ENCODE peak calls at places on chromosome 16, in seven cellular contexts. B, Z, Y, S, A, D and F are unnamed samples.

GRCh38 chr16:67987460-67988160 is 7.3 kb upstream of the DPEP3 start:
- DNase-seq in B (no peak), Z (no peak), Y (no peak), S (no peak), A (no peak), D (no peak), F (no peak)

GRCh38 chr16:16084874-16085273 is 135.5 kb downstream of the ABCC1 start:
- DNase-seq in B (no peak), Z (no peak), Y (no peak), S (no peak), A (no peak), D (no peak), F (no peak)

GRCh38 chr16:80254970-80255369 is 285.8 kb upstream of the DYNLRB2 start:
- DNase-seq in B (no peak), Z (no peak), Y (no peak), S (no peak), A (no peak), D (no peak), F (no peak)

GRCh38 chr16:21260870-21261791 is 17.0 kb downstream of the CRYM start:
- DNase-seq in B (no peak), Z (peak; percentile 77), Y (peak; percentile 65), S (no peak), A (peak; percentile 71), D (no peak), F (no peak)

GRCh38 chr16:85430523-85431381 is 182.4 kb upstream of the GSE1 start:
- DNase-seq in B (no peak), Z (peak; percentile 47), Y (no peak), S (no peak), A (peak; percentile 61), D (no peak), F (no peak)

GRCh38 chr16:74297296-74297665 is 667 bp downstream of the PSMD7 start:
- DNase-seq in B (no peak), Z (no peak), Y (no peak), S (peak; percentile 65), A (no peak), D (peak; percentile 85), F (no peak)

GRCh38 chr16:86797700-86798099 is 219.4 kb downstream of the FOXL1 start:
- DNase-seq in B (no peak), Z (no peak), Y (no peak), S (no peak), A (no peak), D (no peak), F (no peak)

GRCh38 chr16:30842971-30843370 is 50.9 kb downstream of the BCL7C start:
- DNase-seq in B (no peak), Z (no peak), Y (no peak), S (no peak), A (no peak), D (no peak), F (no peak)

GRCh38 chr16:71428883-71429282 is 13.0 kb downstream of the TLE7 start:
- DNase-seq in B (no peak), Z (no peak), Y (no peak), S (no peak), A (no peak), D (no peak), F (no peak)

GRCh38 chr16:11597737-11598136 is 11.0 kb upstream of the LITAF start:
- DNase-seq in B (no peak), Z (no peak), Y (no peak), S (no peak), A (no peak), D (no peak), F (no peak)

GRCh38 chr16:58684001-58684353 is 593 bp downstream of the SLC38A7 start:
- DNase-seq in B (no peak), Z (no peak), Y (peak; percentile 14), S (no peak), A (no peak), D (no peak), F (no peak)

GRCh38 chr16:78300469-78300868 is 201.0 kb downstream of the WWOX start:
- DNase-seq in B (no peak), Z (no peak), Y (no peak), S (no peak), A (no peak), D (no peak), F (no peak)

GRCh38 chr16:67647111-67647651 is 2.2 kb downstream of the CARMIL2 start:
- DNase-seq in B (no peak), Z (no peak), Y (no peak), S (no peak), A (peak; percentile 74), D (no peak), F (no peak)

GRCh38 chr16:68062910-68063393 is 22.2 kb upstream of the NFATC3 start:
- DNase-seq in B (no peak), Z (no peak), Y (no peak), S (peak; percentile 46), A (no peak), D (no peak), F (no peak)

GRCh38 chr16:57628008-57628781 is at the start of gene ADGRG1:
- DNase-seq in B (peak; percentile 57), Z (peak; percentile 80), Y (peak; percentile 94), S (peak; percentile 82), A (peak; percentile 97), D (no peak), F (no peak)

GRCh38 chr16:56041556-56042140 is 149.6 kb upstream of the GNAO1 start:
- DNase-seq in B (no peak), Z (peak; percentile 32), Y (no peak), S (no peak), A (no peak), D (peak; percentile 86), F (no peak)

GRCh38 chr16:86975445-86975844 is 341.7 kb downstream of the C16orf95 start:
- DNase-seq in B (no peak), Z (peak; percentile 31), Y (peak; percentile 96), S (no peak), A (peak; percentile 25), D (no peak), F (no peak)

DNA sequence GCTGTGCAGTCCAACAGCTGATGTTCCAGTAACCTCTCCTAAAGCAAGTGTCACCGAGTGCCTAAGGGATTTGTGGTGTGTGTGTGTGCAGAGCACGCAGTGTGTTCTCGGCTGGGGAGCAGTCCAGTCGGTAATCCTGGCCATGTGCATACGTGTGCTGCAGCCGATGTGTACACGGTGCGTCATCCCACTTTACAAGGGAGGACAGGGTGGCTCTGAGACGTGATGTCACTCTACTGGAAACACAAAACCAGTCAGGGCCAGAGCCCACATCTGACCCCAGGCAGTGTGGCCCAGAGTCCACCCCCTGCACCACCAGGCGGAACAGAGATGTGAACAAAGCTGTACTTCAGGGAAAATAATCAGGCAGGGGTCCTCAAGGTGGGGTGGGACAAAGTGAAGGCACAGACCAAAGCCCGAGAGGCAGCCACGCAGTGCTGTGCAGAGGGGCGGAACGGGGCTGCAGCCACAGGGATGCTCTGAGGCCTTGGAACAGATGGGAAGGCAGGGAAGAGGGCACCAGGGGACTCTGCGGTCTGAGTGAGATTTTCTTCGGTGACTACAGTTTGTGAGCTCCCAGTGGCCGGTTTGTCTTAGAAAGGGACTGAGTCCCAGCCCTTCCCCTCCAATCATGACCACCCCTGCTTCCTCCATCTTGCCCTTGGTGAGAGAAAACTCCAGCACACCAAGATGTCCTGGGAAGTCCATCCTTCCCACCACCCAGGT is 181.5 kb downstream of the ZNF423 start:
- DNase-seq in B (no peak), Z (no peak), Y (no peak), S (no peak), A (no peak), D (no peak), F (no peak)
- H3K27ac ChIP-seq in B (no peak overlapping the region), Z (no peak overlapping the region), Y (no peak overlapping the region), S (no peak overlapping the region), A (no peak overlapping the region), D (no peak overlapping the region), F (no peak overlapping the region)

GRCh38 chr16:69145658-69146057 is 13.2 kb downstream of the UTP4 start:
- DNase-seq in B (no peak), Z (peak; percentile 77), Y (peak; percentile 44), S (no peak), A (no peak), D (no peak), F (no peak)
- H3K36me3 ChIP-seq in B (peaks cover 12% of the 10 kb centered on the region), Z (no peaks in the 10 kb centered on the region), Y (peaks cover 40% of the 10 kb centered on the region), S (peaks cover 65% of the 10 kb centered on the region), A (peaks cover 16% of the 10 kb centered on the region), D (peaks cover 41% of the 10 kb centered on the region), F (peaks cover 37% of the 10 kb centered on the region)

DNA sequence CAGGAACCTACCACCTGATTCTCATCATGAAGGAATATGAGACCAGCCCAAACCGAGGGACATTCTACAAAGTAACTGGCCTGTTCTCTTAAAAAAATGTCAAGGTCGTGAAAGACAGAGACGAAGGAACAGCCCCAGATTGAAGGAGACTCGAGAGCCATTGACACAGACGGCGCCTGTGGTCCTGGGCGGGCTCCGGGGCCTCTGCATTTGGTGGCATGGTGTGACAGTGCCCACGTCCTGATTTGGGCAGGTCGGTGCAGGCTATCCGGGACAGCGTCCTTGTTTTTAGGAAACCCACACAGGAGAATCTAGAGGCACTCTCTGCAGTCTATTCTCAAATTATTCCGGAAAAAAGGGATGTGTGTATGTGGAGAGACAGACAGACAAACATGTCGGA is 64.1 kb downstream of the ADCY9 start:
- DNase-seq in B (no peak), Z (no peak), Y (no peak), S (no peak), A (no peak), D (no peak), F (no peak)
- H3K27ac ChIP-seq in B (no peak overlapping the region), Z (peak overlapping the region; percentile 18), Y (no peak overlapping the region), S (peak overlapping the region; percentile 92), A (no peak overlapping the region), D (no peak overlapping the region), F (peak overlapping the region; percentile 93)

DNA sequence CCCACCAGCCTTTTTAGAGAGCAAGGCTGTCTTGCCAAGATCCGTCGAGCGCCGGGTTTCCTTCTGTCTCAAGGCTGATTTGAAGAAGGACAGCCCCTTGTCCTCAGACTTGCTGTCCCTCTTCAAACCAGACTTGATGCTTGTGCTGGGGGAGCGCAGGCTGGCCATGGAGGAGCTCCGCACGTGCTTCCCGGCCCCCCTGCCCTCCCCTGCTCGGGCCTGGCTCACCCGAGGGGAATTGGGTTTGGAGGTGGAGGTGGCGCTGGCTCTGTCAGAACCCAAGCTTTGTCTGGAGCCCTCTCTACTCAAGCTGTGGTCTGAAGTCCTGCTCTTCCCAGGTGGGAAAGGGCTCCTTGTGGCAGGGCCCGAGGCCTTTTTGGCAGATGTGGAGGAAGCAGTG is 80.9 kb downstream of the USP31 start:
- DNase-seq in B (no peak), Z (no peak), Y (no peak), S (no peak), A (no peak), D (no peak), F (no peak)
- H3K36me3 ChIP-seq in B (no peaks in the 10 kb centered on the region), Z (peaks cover 7% of the 10 kb centered on the region), Y (peaks cover 14% of the 10 kb centered on the region), S (peaks cover 36% of the 10 kb centered on the region), A (peaks cover 17% of the 10 kb centered on the region), D (no peaks in the 10 kb centered on the region), F (peaks cover 58% of the 10 kb centered on the region)

DNA sequence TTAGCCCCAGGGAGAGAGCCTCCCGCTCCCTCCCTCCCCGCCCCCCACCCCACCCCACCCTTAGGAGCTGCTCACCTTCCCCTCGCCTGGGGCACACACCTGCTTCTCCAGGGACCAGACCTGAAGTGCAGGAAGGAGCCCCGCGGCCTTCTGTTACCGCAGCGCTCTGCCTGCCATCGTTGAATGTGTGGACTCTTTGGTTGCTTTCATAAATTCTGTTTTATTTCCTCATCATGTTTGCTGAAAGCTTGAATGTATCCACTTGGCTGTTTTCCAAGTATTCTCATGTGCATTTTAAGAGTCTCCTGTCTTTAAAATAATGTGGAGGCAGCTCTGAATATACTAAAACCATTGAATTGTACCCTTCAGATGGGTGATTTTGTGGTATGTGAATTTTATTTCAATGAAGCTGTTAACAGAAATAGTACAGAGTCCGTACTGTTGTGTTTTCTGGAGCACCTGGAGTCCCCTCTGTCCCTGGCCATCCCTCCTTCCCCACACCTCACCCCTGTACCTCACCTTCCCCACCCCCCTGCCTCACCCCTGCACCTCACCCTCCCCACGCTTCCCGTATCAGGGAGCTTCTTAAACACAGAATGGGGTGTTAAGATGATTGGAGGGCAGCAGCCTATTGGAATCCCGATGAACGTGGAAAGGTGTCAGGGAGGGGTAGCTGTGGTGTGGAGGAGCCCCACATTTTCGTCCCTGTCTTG is 25.5 kb downstream of the RAB11FIP3 start:
- DNase-seq in B (no peak), Z (no peak), Y (no peak), S (no peak), A (no peak), D (no peak), F (peak; percentile 39)
- H3K27ac ChIP-seq in B (no peak overlapping the region), Z (no peak overlapping the region), Y (no peak overlapping the region), S (no peak overlapping the region), A (no peak overlapping the region), D (no peak overlapping the region), F (peak overlapping the region; percentile 25)